ENCODE peak calls at places on chromosome 6, in five cellular contexts. One of them, this sample, is unnamed.

GRCh38 chr6:106146852-106147351 is 60.8 kb downstream of the PRDM1 start:
- DNase-seq in activated B cell treated with CpG ODN at 0.5 μM for 24 hours: no peak
- DNase-seq in heart right ventricle: no peak
- DNase-seq in AG09309: no peak
- DNase-seq in H1: no peak
- DNase-seq in this sample: no peak

GRCh38 chr6:34143884-34144580 is 1.9 kb downstream of the GRM4 start:
- DNase-seq in activated B cell treated with CpG ODN at 0.5 μM for 24 hours: peak; percentile 51
- DNase-seq in heart right ventricle: no peak
- DNase-seq in H1: no peak
- DNase-seq in AG09309: no peak
- DNase-seq in this sample: no peak

GRCh38 chr6:111129003-111129402 is 41.7 kb downstream of the SLC16A10 start:
- DNase-seq in activated B cell treated with CpG ODN at 0.5 μM for 24 hours: no peak
- DNase-seq in heart right ventricle: peak; percentile 54
- DNase-seq in H1: no peak
- DNase-seq in AG09309: no peak
- DNase-seq in this sample: no peak

GRCh38 chr6:7761047-7761446 is 35.1 kb downstream of the BMP6 start:
- DNase-seq in AG09309: peak; percentile 72
- DNase-seq in heart right ventricle: no peak
- DNase-seq in H1: no peak
- DNase-seq in activated B cell treated with CpG ODN at 0.5 μM for 24 hours: no peak
- DNase-seq in this sample: no peak

GRCh38 chr6:120785459-120786086 is 548.7 kb downstream of the TBC1D32 start:
- DNase-seq in activated B cell treated with CpG ODN at 0.5 μM for 24 hours: no peak
- DNase-seq in heart right ventricle: no peak
- DNase-seq in AG09309: no peak
- DNase-seq in H1: no peak
- DNase-seq in this sample: no peak

GRCh38 chr6:22637781-22638180 is 68.4 kb downstream of the HDGFL1 start:
- DNase-seq in H1: no peak
- DNase-seq in AG09309: no peak
- DNase-seq in heart right ventricle: no peak
- DNase-seq in activated B cell treated with CpG ODN at 0.5 μM for 24 hours: no peak
- DNase-seq in this sample: no peak

GRCh38 chr6:89368107-89368506 is 15.6 kb upstream of the UBE2J1 start:
- DNase-seq in H1: no peak
- DNase-seq in AG09309: no peak
- DNase-seq in heart right ventricle: peak; percentile 59
- DNase-seq in activated B cell treated with CpG ODN at 0.5 μM for 24 hours: no peak
- DNase-seq in this sample: no peak

GRCh38 chr6:37103169-37104039 is 66.5 kb upstream of the PIM1 start:
- DNase-seq in activated B cell treated with CpG ODN at 0.5 μM for 24 hours: peak; percentile 35
- DNase-seq in AG09309: no peak
- DNase-seq in heart right ventricle: peak; percentile 51
- DNase-seq in H1: no peak
- DNase-seq in this sample: peak; percentile 48

GRCh38 chr6:43089874-43090556 is 13.9 kb downstream of the PTK7 start:
- DNase-seq in heart right ventricle: no peak
- DNase-seq in AG09309: no peak
- DNase-seq in activated B cell treated with CpG ODN at 0.5 μM for 24 hours: no peak
- DNase-seq in H1: no peak
- DNase-seq in this sample: no peak

GRCh38 chr6:170080169-170080827 is 210.6 kb downstream of the DLL1 start:
- DNase-seq in heart right ventricle: no peak
- DNase-seq in AG09309: no peak
- DNase-seq in H1: no peak
- DNase-seq in activated B cell treated with CpG ODN at 0.5 μM for 24 hours: peak; percentile 10
- DNase-seq in this sample: no peak

GRCh38 chr6:25013249-25013648 is 77.5 kb upstream of the RIPOR2 start:
- DNase-seq in H1: no peak
- DNase-seq in AG09309: no peak
- DNase-seq in heart right ventricle: no peak
- DNase-seq in activated B cell treated with CpG ODN at 0.5 μM for 24 hours: no peak
- DNase-seq in this sample: no peak

GRCh38 chr6:35282472-35282871 is 15.1 kb upstream of the DEF6 start:
- DNase-seq in AG09309: no peak
- DNase-seq in heart right ventricle: no peak
- DNase-seq in activated B cell treated with CpG ODN at 0.5 μM for 24 hours: no peak
- DNase-seq in H1: no peak
- DNase-seq in this sample: no peak

GRCh38 chr6:43515808-43516207 is 918 bp downstream of the YIPF3 start:
- DNase-seq in activated B cell treated with CpG ODN at 0.5 μM for 24 hours: no peak
- DNase-seq in heart right ventricle: no peak
- DNase-seq in AG09309: no peak
- DNase-seq in H1: no peak
- DNase-seq in this sample: no peak

GRCh38 chr6:133814797-133815196 is 74.1 kb upstream of the TCF21 start:
- DNase-seq in H1: no peak
- DNase-seq in activated B cell treated with CpG ODN at 0.5 μM for 24 hours: no peak
- DNase-seq in AG09309: peak; percentile 14
- DNase-seq in heart right ventricle: no peak
- DNase-seq in this sample: no peak

GRCh38 chr6:84172574-84172973 is 54.9 kb downstream of the CEP162 start:
- DNase-seq in H1: no peak
- DNase-seq in activated B cell treated with CpG ODN at 0.5 μM for 24 hours: no peak
- DNase-seq in AG09309: no peak
- DNase-seq in heart right ventricle: no peak
- DNase-seq in this sample: no peak

GRCh38 chr6:132304891-132305305 is 96.4 kb downstream of the MOXD1 start:
- DNase-seq in heart right ventricle: no peak
- DNase-seq in activated B cell treated with CpG ODN at 0.5 μM for 24 hours: no peak
- DNase-seq in AG09309: no peak
- DNase-seq in H1: no peak
- DNase-seq in this sample: no peak

GRCh38 chr6:147525519-147526209 is 17.2 kb downstream of the SAMD5 start:
- DNase-seq in heart right ventricle: no peak
- DNase-seq in H1: no peak
- DNase-seq in activated B cell treated with CpG ODN at 0.5 μM for 24 hours: no peak
- DNase-seq in AG09309: no peak
- DNase-seq in this sample: no peak

GRCh38 chr6:157452096-157452495 is 71.1 kb downstream of the ZDHHC14 start:
- DNase-seq in heart right ventricle: no peak
- DNase-seq in H1: no peak
- DNase-seq in AG09309: no peak
- DNase-seq in activated B cell treated with CpG ODN at 0.5 μM for 24 hours: no peak
- DNase-seq in this sample: no peak

GRCh38 chr6:155121699-155122098 is 126.6 kb downstream of the TIAM2 start:
- DNase-seq in heart right ventricle: no peak
- DNase-seq in AG09309: no peak
- DNase-seq in H1: no peak
- DNase-seq in activated B cell treated with CpG ODN at 0.5 μM for 24 hours: no peak
- DNase-seq in this sample: no peak

GRCh38 chr6:24831771-24832718 is 33.3 kb upstream of the ARMH2 start:
- DNase-seq in activated B cell treated with CpG ODN at 0.5 μM for 24 hours: no peak
- DNase-seq in heart right ventricle: no peak
- DNase-seq in H1: no peak
- DNase-seq in AG09309: peak; percentile 39
- DNase-seq in this sample: no peak

GRCh38 chr6:166710084-166710483 is 83.0 kb upstream of the RPS6KA2 start:
- DNase-seq in heart right ventricle: no peak
- DNase-seq in H1: no peak
- DNase-seq in activated B cell treated with CpG ODN at 0.5 μM for 24 hours: no peak
- DNase-seq in AG09309: no peak
- DNase-seq in this sample: no peak

GRCh38 chr6:34560366-34561226 is 4.5 kb upstream of the SPDEF start:
- DNase-seq in heart right ventricle: no peak
- DNase-seq in activated B cell treated with CpG ODN at 0.5 μM for 24 hours: no peak
- DNase-seq in AG09309: no peak
- DNase-seq in H1: no peak
- DNase-seq in this sample: no peak

GRCh38 chr6:75657327-75657726 is 55.6 kb downstream of the SENP6 start:
- DNase-seq in AG09309: no peak
- DNase-seq in heart right ventricle: no peak
- DNase-seq in activated B cell treated with CpG ODN at 0.5 μM for 24 hours: no peak
- DNase-seq in H1: no peak
- DNase-seq in this sample: no peak

GRCh38 chr6:29632789-29633531 is at the start of gene GABBR1:
- DNase-seq in activated B cell treated with CpG ODN at 0.5 μM for 24 hours: peak; percentile 80
- DNase-seq in heart right ventricle: peak; percentile 89
- DNase-seq in H1: no peak
- DNase-seq in AG09309: peak; percentile 39
- DNase-seq in this sample: peak; percentile 52

GRCh38 chr6:108589244-108589730 is 28.6 kb downstream of the FOXO3 start:
- DNase-seq in activated B cell treated with CpG ODN at 0.5 μM for 24 hours: no peak
- DNase-seq in heart right ventricle: peak; percentile 62
- DNase-seq in H1: peak; percentile 77
- DNase-seq in AG09309: no peak
- DNase-seq in this sample: no peak

GRCh38 chr6:118709859-118710350 is 58.5 kb upstream of the CEP85L start:
- DNase-seq in activated B cell treated with CpG ODN at 0.5 μM for 24 hours: no peak
- DNase-seq in H1: no peak
- DNase-seq in heart right ventricle: no peak
- DNase-seq in AG09309: peak; percentile 67
- DNase-seq in this sample: peak; percentile 73

GRCh38 chr6:26032387-26033131 is 54.7 kb upstream of the HFE start:
- DNase-seq in activated B cell treated with CpG ODN at 0.5 μM for 24 hours: no peak
- DNase-seq in heart right ventricle: no peak
- DNase-seq in H1: no peak
- DNase-seq in AG09309: no peak
- DNase-seq in this sample: no peak

GRCh38 chr6:142857609-142858195 is 87.3 kb downstream of the HIVEP2 start:
- DNase-seq in AG09309: no peak
- DNase-seq in heart right ventricle: no peak
- DNase-seq in H1: no peak
- DNase-seq in activated B cell treated with CpG ODN at 0.5 μM for 24 hours: peak; percentile 27
- DNase-seq in this sample: no peak

GRCh38 chr6:26553739-26554668 is 15.8 kb downstream of the HMGN4 start:
- DNase-seq in H1: no peak
- DNase-seq in activated B cell treated with CpG ODN at 0.5 μM for 24 hours: peak; percentile 67
- DNase-seq in AG09309: peak; percentile 92
- DNase-seq in heart right ventricle: peak; percentile 78
- DNase-seq in this sample: peak; percentile 79

GRCh38 chr6:157393667-157394329 is 12.8 kb downstream of the ZDHHC14 start:
- DNase-seq in heart right ventricle: no peak
- DNase-seq in AG09309: no peak
- DNase-seq in H1: no peak
- DNase-seq in activated B cell treated with CpG ODN at 0.5 μM for 24 hours: no peak
- DNase-seq in this sample: no peak

GRCh38 chr6:52389626-52390360 is 27.8 kb downstream of the PAQR8 start:
- DNase-seq in H1: no peak
- DNase-seq in heart right ventricle: no peak
- DNase-seq in AG09309: no peak
- DNase-seq in activated B cell treated with CpG ODN at 0.5 μM for 24 hours: no peak
- DNase-seq in this sample: peak; percentile 75

GRCh38 chr6:27791182-27791939 is 120.8 kb downstream of the OR2B2 start:
- DNase-seq in heart right ventricle: peak; percentile 64
- DNase-seq in activated B cell treated with CpG ODN at 0.5 μM for 24 hours: no peak
- DNase-seq in AG09309: peak; percentile 54
- DNase-seq in H1: no peak
- DNase-seq in this sample: peak; percentile 59

GRCh38 chr6:115358616-115359015 is 702.1 kb downstream of the FRK start:
- DNase-seq in heart right ventricle: no peak
- DNase-seq in H1: no peak
- DNase-seq in activated B cell treated with CpG ODN at 0.5 μM for 24 hours: no peak
- DNase-seq in AG09309: no peak
- DNase-seq in this sample: no peak

GRCh38 chr6:41469951-41470340 is 76.2 kb upstream of the FOXP4 start:
- DNase-seq in H1: no peak
- DNase-seq in activated B cell treated with CpG ODN at 0.5 μM for 24 hours: no peak
- DNase-seq in heart right ventricle: no peak
- DNase-seq in AG09309: no peak
- DNase-seq in this sample: no peak

GRCh38 chr6:2695464-2696095 is 55.1 kb downstream of the MYLK4 start:
- DNase-seq in AG09309: no peak
- DNase-seq in H1: no peak
- DNase-seq in activated B cell treated with CpG ODN at 0.5 μM for 24 hours: no peak
- DNase-seq in heart right ventricle: no peak
- DNase-seq in this sample: no peak

GRCh38 chr6:141208101-141208500 is 924.6 kb upstream of the GJE1 start:
- DNase-seq in H1: no peak
- DNase-seq in heart right ventricle: no peak
- DNase-seq in AG09309: no peak
- DNase-seq in activated B cell treated with CpG ODN at 0.5 μM for 24 hours: no peak
- DNase-seq in this sample: no peak

GRCh38 chr6:164291224-164291623 is 876.7 kb downstream of the QKI start:
- DNase-seq in AG09309: no peak
- DNase-seq in heart right ventricle: no peak
- DNase-seq in H1: no peak
- DNase-seq in activated B cell treated with CpG ODN at 0.5 μM for 24 hours: no peak
- DNase-seq in this sample: no peak